ENCODE peak calls at places on chromosome 7, in seven cellular contexts. N, Q, X, W, J, S and A are unnamed samples.

GRCh38 chr7:25288536-25289283 is 60.4 kb upstream of the NPVF start:
- DNase-seq in N (peak), Q (no peak), X (no peak), W (no peak), J (no peak), S (no peak), A (no peak)

GRCh38 chr7:157477550-157478212 is 140.9 kb downstream of the DNAJB6 start:
- DNase-seq in N (no peak), Q (no peak), X (no peak), W (peak), J (no peak), S (no peak), A (no peak)

GRCh38 chr7:142024547-142024946 is 28.9 kb downstream of the MGAM start:
- DNase-seq in N (no peak), Q (no peak), X (no peak), W (no peak), J (no peak), S (no peak), A (no peak)

GRCh38 chr7:4042402-4042801 is 639.7 kb upstream of the FOXK1 start:
- DNase-seq in N (no peak), Q (no peak), X (no peak), W (no peak), J (no peak), S (no peak), A (no peak)

GRCh38 chr7:44917465-44917864 is 32.1 kb upstream of the PURB start:
- DNase-seq in N (no peak), Q (no peak), X (no peak), W (no peak), J (no peak), S (no peak), A (no peak)

GRCh38 chr7:120337308-120337907 is 64.4 kb downstream of the KCND2 start:
- DNase-seq in N (peak), Q (peak), X (no peak), W (no peak), J (no peak), S (peak), A (no peak)

GRCh38 chr7:27303021-27303420 is 60.4 kb downstream of the EVX1 start:
- DNase-seq in N (no peak), Q (no peak), X (no peak), W (no peak), J (no peak), S (peak), A (no peak)

GRCh38 chr7:4868493-4868892 is 6.7 kb upstream of the PAPOLB start:
- DNase-seq in N (no peak), Q (no peak), X (no peak), W (no peak), J (no peak), S (no peak), A (no peak)

GRCh38 chr7:87151002-87151505 is 1.2 kb upstream of the DMTF1 start:
- DNase-seq in N (no peak), Q (no peak), X (no peak), W (no peak), J (no peak), S (no peak), A (no peak)

GRCh38 chr7:101134399-101134980 is 7.6 kb downstream of the SERPINE1 start:
- DNase-seq in N (no peak), Q (no peak), X (no peak), W (no peak), J (no peak), S (no peak), A (no peak)

GRCh38 chr7:8015746-8016120 is 47.1 kb downstream of the GLCCI1 start:
- DNase-seq in N (no peak), Q (no peak), X (no peak), W (no peak), J (no peak), S (no peak), A (no peak)

GRCh38 chr7:70679666-70680065 is 452.3 kb upstream of the GALNT17 start:
- DNase-seq in N (no peak), Q (no peak), X (no peak), W (no peak), J (no peak), S (no peak), A (no peak)

GRCh38 chr7:127107601-127108007 is 145.1 kb downstream of the GRM8 start:
- DNase-seq in N (peak), Q (peak), X (peak), W (peak), J (peak), S (peak), A (no peak)

GRCh38 chr7:46626261-46627037 is 705.4 kb upstream of the IGFBP3 start:
- DNase-seq in N (peak), Q (no peak), X (no peak), W (no peak), J (no peak), S (no peak), A (no peak)

GRCh38 chr7:149005427-149006344 is 22.6 kb downstream of the PDIA4 start:
- DNase-seq in N (peak), Q (peak), X (peak), W (peak), J (peak), S (peak), A (peak)

GRCh38 chr7:77935652-77936348 is 137.2 kb downstream of the PHTF2 start:
- DNase-seq in N (no peak), Q (no peak), X (no peak), W (no peak), J (no peak), S (no peak), A (no peak)

GRCh38 chr7:129574487-129574886 is 37.0 kb upstream of the NRF1 start:
- DNase-seq in N (peak), Q (no peak), X (peak), W (no peak), J (no peak), S (peak), A (peak)

GRCh38 chr7:85186083-85186520 is 754 bp downstream of the SEMA3D start:
- DNase-seq in N (peak), Q (no peak), X (peak), W (no peak), J (no peak), S (peak), A (peak)

GRCh38 chr7:127460077-127460476 is 67.6 kb upstream of the ZNF800 start:
- DNase-seq in N (no peak), Q (no peak), X (no peak), W (no peak), J (no peak), S (no peak), A (no peak)

GRCh38 chr7:32915041-32915536 is 23.5 kb upstream of the KBTBD2 start:
- DNase-seq in N (no peak), Q (no peak), X (no peak), W (no peak), J (no peak), S (no peak), A (no peak)

GRCh38 chr7:116733924-116734591 is 62.1 kb downstream of the MET start:
- DNase-seq in N (peak), Q (no peak), X (no peak), W (no peak), J (no peak), S (no peak), A (no peak)

GRCh38 chr7:43058271-43059066 is 54.0 kb upstream of the HECW1 start:
- DNase-seq in N (no peak), Q (no peak), X (no peak), W (no peak), J (no peak), S (no peak), A (no peak)

GRCh38 chr7:83038787-83039186 is 123.9 kb downstream of the PCLO start:
- DNase-seq in N (no peak), Q (no peak), X (no peak), W (no peak), J (no peak), S (no peak), A (no peak)

GRCh38 chr7:110001254-110001938 is 1089.5 kb upstream of the LRRN3 start:
- DNase-seq in N (no peak), Q (no peak), X (no peak), W (no peak), J (no peak), S (no peak), A (no peak)